ENCODE peak calls at places on chromosomes 16 and 17, in six cellular contexts. D is HCT116, H is K562, W is HepG2, L is H1, M is GM12878. Y is an unnamed sample.

GRCh38 chr16:29819506-29819905 is 756 bp upstream of the MVP start:
- DNase-seq in D (no peak), H (no peak), W (no peak), L (no peak), M (no peak), Y (no peak)

GRCh38 chr17:17191346-17191792 is 14.8 kb downstream of the PLD6 start:
- DNase-seq in D (no peak), H (no peak), W (no peak), L (no peak), M (no peak), Y (no peak)

GRCh38 chr17:63369233-63369632 is 76.9 kb downstream of the CYB561 start:
- DNase-seq in D (no peak), H (no peak), W (no peak), L (no peak), M (no peak), Y (no peak)

GRCh38 chr16:75065149-75065807 is 51.3 kb downstream of the LDHD start:
- DNase-seq in D (no peak), H (peak), W (no peak), L (no peak), M (no peak), Y (no peak)

GRCh38 chr16:21302898-21303528 is 24.9 kb upstream of the CRYM start:
- DNase-seq in D (peak), H (peak), W (no peak), L (no peak), M (peak), Y (no peak)

GRCh38 chr17:80663783-80664206 is 119.2 kb downstream of the RPTOR start:
- DNase-seq in D (no peak), H (peak), W (no peak), L (no peak), M (no peak), Y (no peak)

GRCh38 chr17:71995570-71995969 is 125.2 kb upstream of the SOX9 start:
- DNase-seq in D (no peak), H (no peak), W (no peak), L (no peak), M (no peak), Y (no peak)

GRCh38 chr17:50689251-50689650 is 18.5 kb downstream of the ANKRD40 start:
- DNase-seq in D (no peak), H (no peak), W (no peak), L (no peak), M (no peak), Y (no peak)

GRCh38 chr17:65855245-65855644 is 293.8 kb upstream of the AXIN2 start:
- DNase-seq in D (peak), H (no peak), W (no peak), L (no peak), M (no peak), Y (no peak)

GRCh38 chr17:32527146-32527545 is 40.4 kb downstream of the CDK5R1 start:
- DNase-seq in D (no peak), H (no peak), W (no peak), L (no peak), M (no peak), Y (no peak)

GRCh38 chr16:49932943-49933342 is 77.0 kb upstream of the ZNF423 start:
- DNase-seq in D (no peak), H (no peak), W (no peak), L (no peak), M (no peak), Y (no peak)

GRCh38 chr17:11554042-11554441 is 44.2 kb upstream of the DNAH9 start:
- DNase-seq in D (no peak), H (no peak), W (no peak), L (no peak), M (no peak), Y (no peak)

GRCh38 chr17:63701477-63702222 is 1.7 kb upstream of the LIMD2 start:
- DNase-seq in D (no peak), H (peak), W (no peak), L (no peak), M (no peak), Y (no peak)

GRCh38 chr17:42387221-42387657 is 1.0 kb downstream of the STAT3 start:
- DNase-seq in D (no peak), H (peak), W (peak), L (no peak), M (no peak), Y (no peak)

GRCh38 chr17:79353016-79353415 is 257.8 kb downstream of the RBFOX3 start:
- DNase-seq in D (no peak), H (no peak), W (no peak), L (no peak), M (no peak), Y (no peak)

GRCh38 chr17:82807562-82807961 is 32.3 kb downstream of the ZNF750 start:
- DNase-seq in D (no peak), H (no peak), W (no peak), L (no peak), M (no peak), Y (no peak)

GRCh38 chr17:72244942-72245341 is 124.1 kb downstream of the SOX9 start:
- DNase-seq in D (no peak), H (no peak), W (no peak), L (no peak), M (no peak), Y (no peak)

GRCh38 chr16:51607202-51607756 is 456.2 kb upstream of the SALL1 start:
- DNase-seq in D (no peak), H (no peak), W (no peak), L (no peak), M (no peak), Y (no peak)

GRCh38 chr17:82849076-82849945 is 9.5 kb upstream of the ZNF750 start:
- DNase-seq in D (no peak), H (no peak), W (no peak), L (no peak), M (no peak), Y (no peak)

GRCh38 chr17:82065638-82066303 is at the start of gene DUS1L:
- DNase-seq in D (no peak), H (peak), W (no peak), L (peak), M (no peak), Y (no peak)

GRCh38 chr17:71828182-71828596 is 292.6 kb upstream of the SOX9 start:
- DNase-seq in D (no peak), H (no peak), W (no peak), L (peak), M (no peak), Y (peak)

GRCh38 chr17:74987909-74988711 is 678 bp downstream of the CDR2L start:
- DNase-seq in D (no peak), H (peak), W (no peak), L (peak), M (no peak), Y (no peak)

GRCh38 chr17:19268611-19269010 is 31.4 kb downstream of the EPN2 start:
- DNase-seq in D (no peak), H (no peak), W (no peak), L (no peak), M (no peak), Y (no peak)

GRCh38 chr17:2545393-2545792 is 33.7 kb upstream of the METTL16 start:
- DNase-seq in D (no peak), H (no peak), W (peak), L (no peak), M (no peak), Y (no peak)

GRCh38 chr16:73043828-73044493 is 4.0 kb downstream of the ZFHX3 start:
- DNase-seq in D (no peak), H (no peak), W (no peak), L (no peak), M (no peak), Y (no peak)

GRCh38 chr17:16818821-16819683 is 129.0 kb downstream of the CCDC144A start:
- DNase-seq in D (no peak), H (peak), W (no peak), L (no peak), M (no peak), Y (no peak)

GRCh38 chr16:53065436-53066165 is 10.8 kb downstream of the CHD9 start:
- DNase-seq in D (no peak), H (peak), W (no peak), L (no peak), M (no peak), Y (no peak)

GRCh38 chr17:39605492-39606433 is 2.0 kb downstream of the NEUROD2 start:
- DNase-seq in D (no peak), H (no peak), W (no peak), L (peak), M (no peak), Y (no peak)

GRCh38 chr16:49744244-49744976 is 111.5 kb downstream of the ZNF423 start:
- DNase-seq in D (no peak), H (no peak), W (no peak), L (no peak), M (no peak), Y (no peak)

GRCh38 chr16:13845232-13845631 is 74.7 kb upstream of the ERCC4 start:
- DNase-seq in D (no peak), H (no peak), W (no peak), L (no peak), M (no peak), Y (no peak)

GRCh38 chr16:68250951-68251350 is 5.8 kb downstream of the PLA2G15 start:
- DNase-seq in D (no peak), H (no peak), W (no peak), L (no peak), M (no peak), Y (no peak)

GRCh38 chr17:4108397-4108796 is 34.4 kb downstream of the ZZEF1 start:
- DNase-seq in D (no peak), H (no peak), W (no peak), L (no peak), M (no peak), Y (no peak)

GRCh38 chr17:29145289-29146058 is 34.7 kb downstream of the MYO18A start:
- DNase-seq in D (no peak), H (peak), W (peak), L (no peak), M (no peak), Y (no peak)

GRCh38 chr17:8885968-8886674 is 18.6 kb upstream of the PIK3R6 start:
- DNase-seq in D (peak), H (peak), W (no peak), L (no peak), M (no peak), Y (no peak)

DNA sequence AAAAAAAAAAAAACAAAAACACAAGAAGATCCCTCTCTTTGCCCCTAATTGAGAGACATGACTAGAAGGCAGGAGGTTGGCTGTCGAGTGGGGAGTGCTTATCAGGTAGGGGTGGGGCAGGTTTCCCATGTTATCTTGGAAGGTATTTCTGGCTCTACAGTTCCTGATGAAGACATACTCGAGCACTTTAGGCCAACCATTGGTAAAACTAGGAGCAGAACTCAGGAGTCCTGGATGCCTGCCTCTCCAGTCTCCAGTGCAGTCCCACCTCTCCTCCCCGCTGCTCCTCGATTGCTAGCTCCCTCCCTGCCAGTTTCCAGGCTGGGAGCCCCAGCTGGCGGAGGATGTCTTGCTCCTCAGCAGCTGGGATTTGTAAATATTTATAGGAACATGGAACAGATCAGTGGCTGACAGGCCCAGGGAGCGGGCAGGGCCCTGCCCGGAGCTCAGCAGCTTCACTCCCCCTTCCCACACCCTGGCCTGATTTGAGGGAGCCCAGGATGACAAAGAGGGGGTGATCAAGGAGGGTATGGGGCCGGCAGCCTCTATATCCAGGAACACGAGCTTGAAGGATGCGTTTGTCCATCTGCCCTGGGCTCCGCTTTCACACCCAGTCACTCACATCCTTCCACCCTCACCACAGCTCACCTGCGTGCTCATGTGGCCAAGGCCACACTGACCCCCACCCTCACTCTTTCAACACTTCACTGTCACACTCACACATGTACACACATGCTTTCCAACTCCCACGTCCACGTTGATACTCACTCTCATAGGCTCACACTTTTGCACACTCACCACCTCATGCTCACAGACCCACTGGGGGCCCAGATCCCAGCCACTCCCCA is 11.5 kb upstream of the C1QL1 start:
- DNase-seq in D (no peak), H (no peak), W (no peak), L (no peak), M (no peak), Y (no peak)
- TF ChIP-seq ZNF274 in D (no peak), H (no peak), W (no peak), L (no peak), M (no peak), Y (no peak)

GRCh38 chr16:3655030-3655790 is 719 bp downstream of the DNASE1 start:
- DNase-seq in D (no peak), H (no peak), W (no peak), L (no peak), M (no peak), Y (no peak)

GRCh38 chr16:3651461-3652372 is 2.8 kb upstream of the DNASE1 start:
- DNase-seq in D (no peak), H (no peak), W (no peak), L (no peak), M (no peak), Y (no peak)

GRCh38 chr16:3650631-3651265 is 3.7 kb upstream of the DNASE1 start:
- DNase-seq in D (no peak), H (no peak), W (no peak), L (peak), M (no peak), Y (no peak)

GRCh38 chr16:3654249-3654991 is at the start of gene DNASE1:
- DNase-seq in D (peak), H (peak), W (peak), L (peak), M (peak), Y (peak)

GRCh38 chr16:3652373-3653037 is 2.0 kb upstream of the DNASE1 start:
- DNase-seq in D (no peak), H (no peak), W (peak), L (no peak), M (no peak), Y (no peak)
- TF ChIP-seq ZNF274 in D (no peak), H (no peak), W (no peak), L (no peak), M (no peak), Y (no peak)

GRCh38 chr16:86471896-86472295 is 38.4 kb upstream of the FOXF1 start:
- DNase-seq in D (no peak), H (no peak), W (no peak), L (no peak), M (no peak), Y (no peak)
- TF ChIP-seq ZNF274 in D (no peak), H (no peak), W (no peak), L (no peak), M (no peak), Y (no peak)

DNA sequence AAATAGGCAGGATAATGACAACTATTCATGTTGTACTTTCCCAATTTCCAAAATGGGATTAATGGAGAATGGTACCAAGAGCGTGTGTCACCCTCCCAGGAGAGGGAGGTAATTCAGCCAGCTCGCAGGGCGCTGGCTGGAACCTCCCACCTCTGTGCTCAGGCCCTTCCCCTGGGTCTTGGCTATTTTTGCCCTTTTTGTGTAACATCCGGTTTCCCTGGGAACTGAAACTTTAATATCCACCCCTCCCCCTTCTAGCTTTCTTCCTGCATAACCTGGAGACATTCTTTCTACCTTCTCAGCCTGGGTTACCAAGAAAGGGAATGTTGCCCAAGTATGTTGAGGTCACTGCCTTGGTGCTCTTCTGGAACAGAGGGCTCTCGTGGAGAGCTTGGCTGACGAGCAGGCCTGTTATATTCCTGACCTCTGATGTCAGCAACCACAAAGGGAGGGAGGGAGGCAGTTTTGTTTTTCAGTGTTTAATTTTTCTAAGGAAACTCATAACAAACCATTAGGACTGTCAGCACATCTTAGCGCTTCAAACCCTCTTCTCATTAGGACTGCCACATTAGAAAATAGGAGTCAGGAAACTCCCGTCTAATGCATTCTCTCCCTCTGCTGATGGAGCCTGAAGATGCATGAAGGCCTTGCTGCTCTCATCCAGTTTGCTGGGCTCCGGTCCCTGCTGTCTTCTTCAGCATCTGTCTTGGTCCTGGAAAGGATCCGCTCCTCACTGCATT is 25.6 kb downstream of the ITGB3 start:
- DNase-seq in D (no peak), H (peak), W (no peak), L (no peak), M (peak), Y (no peak)
- TF ChIP-seq ZNF274 in D (no peak), H (no peak), W (no peak), L (no peak), M (no peak), Y (no peak)

GRCh38 chr17:68260051-68260762 is 12.4 kb downstream of the AMZ2 start:
- DNase-seq in D (no peak), H (no peak), W (no peak), L (no peak), M (no peak), Y (no peak)
- TF ChIP-seq ZNF274 in D (no peak), H (no peak), W (no peak), L (no peak), M (no peak), Y (no peak)

DNA sequence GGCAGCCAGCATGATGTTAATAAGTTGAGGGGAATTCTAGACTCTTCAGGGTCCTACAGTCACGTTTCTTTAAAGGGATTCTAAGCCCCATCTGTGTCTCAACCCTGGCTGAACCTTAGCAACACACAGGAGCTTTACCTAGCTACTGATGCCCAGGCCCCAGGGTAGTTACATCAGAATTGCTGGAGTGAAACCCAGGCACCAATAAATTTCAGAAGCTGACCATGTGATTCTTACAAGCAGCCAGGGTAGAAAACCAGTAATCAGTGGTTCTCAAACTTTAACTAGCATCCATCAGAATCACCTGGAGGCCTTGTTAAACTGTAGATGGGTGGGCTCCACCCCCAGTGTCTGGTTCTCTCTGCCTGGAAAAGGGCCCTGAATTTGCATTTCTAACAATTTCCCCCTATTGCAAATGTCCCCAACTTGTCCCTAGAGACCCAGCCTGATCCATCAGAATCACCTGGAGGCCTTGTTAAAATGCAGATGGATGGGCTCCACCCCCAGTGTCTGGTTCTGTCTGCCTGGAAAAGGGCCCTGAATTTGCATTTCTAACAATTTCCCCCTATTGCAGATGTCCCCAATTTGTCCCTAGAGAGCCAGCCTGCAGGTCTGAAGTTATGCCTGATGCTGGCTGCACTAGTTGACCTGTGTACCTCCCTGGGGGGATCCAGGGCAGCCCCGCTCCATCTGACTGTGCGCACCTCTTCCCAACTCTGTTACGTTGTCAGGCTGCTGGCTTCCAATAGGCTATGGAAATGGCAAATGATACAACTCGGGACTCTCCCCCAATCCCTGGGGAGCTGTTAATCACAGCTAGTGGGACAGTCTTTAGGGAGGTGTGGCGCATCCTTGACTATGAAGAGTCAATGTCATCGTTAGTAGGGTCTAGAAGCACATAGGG is 30.4 kb downstream of the GPRC5B start:
- DNase-seq in D (no peak), H (no peak), W (no peak), L (no peak), M (no peak), Y (peak)
- TF ChIP-seq ZNF274 in D (no peak), H (no peak), W (no peak), L (no peak), M (no peak), Y (no peak)

GRCh38 chr16:28166394-28167208 is 45.2 kb downstream of the XPO6 start:
- DNase-seq in D (peak), H (no peak), W (peak), L (no peak), M (no peak), Y (no peak)
- TF ChIP-seq ZNF274 in D (no peak), H (no peak), W (no peak), L (no peak), M (no peak), Y (no peak)

DNA sequence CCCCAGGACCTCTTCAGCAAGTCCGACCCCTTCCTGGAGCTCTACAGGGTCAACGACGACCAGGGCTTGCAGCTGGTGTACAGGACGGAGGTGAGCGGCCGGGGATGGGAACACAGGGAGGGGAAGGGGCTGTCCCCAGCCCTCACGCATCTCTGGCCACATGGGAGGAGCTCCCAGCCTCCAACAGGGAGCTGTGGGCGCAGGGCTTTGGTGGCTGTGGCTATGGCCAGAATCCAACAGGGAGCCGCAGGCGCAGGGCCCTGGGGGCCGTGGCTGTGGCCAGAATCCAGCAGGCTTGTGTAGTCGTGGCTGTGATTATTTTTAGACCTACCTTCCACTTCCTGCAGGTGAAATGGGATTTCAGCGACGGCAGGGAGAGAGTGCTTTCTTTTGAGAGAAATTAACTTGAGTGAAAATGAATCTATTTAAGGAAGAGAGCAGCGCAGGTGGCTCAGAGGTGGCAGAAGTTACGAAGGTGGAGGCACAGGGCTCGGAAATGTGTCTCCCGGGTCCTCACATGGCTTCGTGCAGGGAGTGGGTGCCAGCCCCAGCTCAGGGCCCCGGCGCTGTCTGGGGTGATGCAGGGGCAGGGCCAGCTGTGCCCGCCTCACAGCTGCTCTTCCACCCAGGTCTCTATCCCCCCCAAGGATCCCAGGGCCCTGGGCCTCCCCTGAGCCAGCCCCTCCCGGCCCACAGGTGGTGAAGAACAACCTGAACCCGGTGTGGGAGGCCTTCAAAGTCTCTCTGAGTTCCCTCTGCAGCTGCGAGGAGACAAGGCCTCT is 9.4 kb downstream of the CPNE7 start:
- DNase-seq in D (no peak), H (no peak), W (no peak), L (no peak), M (no peak), Y (no peak)
- TF ChIP-seq ZNF274 in D (no peak), H (no peak), W (no peak), L (no peak), M (no peak), Y (no peak)

Y was measured in NT2/D1.